ENCODE peak calls at places on chromosomes 1 and 21, in five cellular contexts. N is Daoy; T is activated CD8-positive, alpha-beta memory T cell treated with anti-CD3 and anti-CD28 coated beads for 4 hours; F is type B pancreatic cell; C is effector CD4-positive, alpha-beta T cell. M is an unnamed sample.

GRCh38 chr1:109263597-109264378 is 14.4 kb downstream of the CELSR2 start:
- DNase-seq in N (peak), T (peak), F (peak), C (peak), M (peak)

GRCh38 chr1:67404212-67404620 is 26.0 kb downstream of the SERBP1 start:
- DNase-seq in N (peak), T (no peak), F (no peak), C (no peak), M (no peak)

GRCh38 chr1:155062151-155062686 is 1.3 kb upstream of the EFNA4 start:
- DNase-seq in N (peak), T (no peak), F (no peak), C (no peak), M (no peak)

GRCh38 chr1:66929289-66929688 is 4.5 kb downstream of the MIER1 start:
- DNase-seq in N (no peak), T (no peak), F (no peak), C (no peak), M (no peak)

GRCh38 chr1:99005537-99005942 is 879 bp upstream of the PLPPR5 start:
- DNase-seq in N (no peak), T (no peak), F (no peak), C (no peak), M (no peak)

GRCh38 chr1:76336951-76337371 is 262.4 kb downstream of the ST6GALNAC3 start:
- DNase-seq in N (peak), T (no peak), F (peak), C (no peak), M (peak)

GRCh38 chr1:84375965-84376910 is 22.0 kb upstream of the DNASE2B start:
- DNase-seq in N (no peak), T (no peak), F (no peak), C (no peak), M (no peak)

GRCh38 chr1:204076891-204077290 is 4.0 kb downstream of the SOX13 start:
- DNase-seq in N (no peak), T (no peak), F (no peak), C (no peak), M (no peak)

GRCh38 chr21:21397464-21397863 is 399.3 kb downstream of the NCAM2 start:
- DNase-seq in N (no peak), T (no peak), F (no peak), C (no peak), M (no peak)

GRCh38 chr1:22641906-22642636 is 1.4 kb upstream of the C1QC start:
- DNase-seq in N (peak), T (peak), F (peak), C (peak), M (peak)

GRCh38 chr1:209723761-209724693 is 19.4 kb downstream of the HSD11B1 start:
- DNase-seq in N (no peak), T (no peak), F (no peak), C (no peak), M (no peak)

GRCh38 chr1:35717911-35718476 is 690 bp downstream of the C1orf216 start:
- DNase-seq in N (peak), T (no peak), F (no peak), C (no peak), M (peak)

GRCh38 chr1:201169203-201169602 is 14.9 kb upstream of the TMEM9 start:
- DNase-seq in N (no peak), T (no peak), F (no peak), C (no peak), M (no peak)

GRCh38 chr1:204438628-204439027 is 27.0 kb upstream of the PPP1R15B start:
- DNase-seq in N (peak), T (no peak), F (no peak), C (no peak), M (peak)

GRCh38 chr1:234683856-234684632 is 74.1 kb upstream of the IRF2BP2 start:
- DNase-seq in N (peak), T (no peak), F (no peak), C (no peak), M (peak)